ENCODE peak calls at places on chromosomes 5 and 9, in four cellular contexts. P is A549, S is GM12878, G is IMR-90. F is an unnamed sample.
A peak's percentile ranks its signal among the peaks of the same experiment; 100 is the strongest.

GRCh38 chr5:140567136-140567818 is 2.6 kb downstream of the SLC35A4 start:
- DNase-seq in P (no peak), S (no peak), G (no peak), F (no peak)

GRCh38 chr5:61600141-61600480 is 268.1 kb downstream of the ZSWIM6 start:
- DNase-seq in P (no peak), S (no peak), G (no peak), F (no peak)

GRCh38 chr9:128946945-128947422 is 419 bp downstream of the DOLK start:
- DNase-seq in P (no peak), S (no peak), G (peak; percentile 11), F (no peak)

GRCh38 chr5:32131604-32132003 is 42.5 kb downstream of the GOLPH3 start:
- DNase-seq in P (no peak), S (no peak), G (no peak), F (no peak)

GRCh38 chr5:113050606-113051391 is 74.2 kb downstream of the DCP2 start:
- DNase-seq in P (no peak), S (no peak), G (peak; percentile 84), F (no peak)

GRCh38 chr9:79492092-79492995 is 79.4 kb upstream of the TLE4 start:
- DNase-seq in P (no peak), S (no peak), G (peak; percentile 22), F (no peak)

GRCh38 chr5:137268646-137269045 is 230.5 kb downstream of the SPOCK1 start:
- DNase-seq in P (no peak), S (no peak), G (no peak), F (no peak)

GRCh38 chr9:32487981-32488380 is 38.0 kb downstream of the RIGI start:
- DNase-seq in P (no peak), S (no peak), G (peak; percentile 86), F (no peak)

GRCh38 chr5:163381832-163382231 is 55.6 kb upstream of the CCNG1 start:
- DNase-seq in P (no peak), S (no peak), G (no peak), F (no peak)

GRCh38 chr5:67425514-67425913 is 228.9 kb upstream of the CD180 start:
- DNase-seq in P (no peak), S (no peak), G (peak; percentile 16), F (no peak)

GRCh38 chr9:97398999-97399758 is 12.7 kb upstream of the TDRD7 start:
- DNase-seq in P (peak; percentile 85), S (no peak), G (peak; percentile 65), F (peak; percentile 82)

GRCh38 chr9:98429613-98430012 is 174.2 kb upstream of the TBC1D2 start:
- DNase-seq in P (no peak), S (no peak), G (peak; percentile 80), F (no peak)

GRCh38 chr9:129151469-129151868 is 26.6 kb downstream of the IER5L start:
- DNase-seq in P (no peak), S (no peak), G (no peak), F (no peak)

GRCh38 chr5:137833463-137833862 is 34.2 kb upstream of the MYOT start:
- DNase-seq in P (peak; percentile 63), S (no peak), G (peak; percentile 47), F (no peak)

GRCh38 chr9:8437878-8438277 is 638.3 kb upstream of the DMAC1 start:
- DNase-seq in P (no peak), S (no peak), G (no peak), F (peak; percentile 5)

GRCh38 chr5:180494510-180495181 is 467 bp downstream of the CNOT6 start:
- DNase-seq in P (peak; percentile 40), S (no peak), G (no peak), F (peak; percentile 82)

GRCh38 chr5:126742425-126742824 is 34.5 kb upstream of the LMNB1 start:
- DNase-seq in P (no peak), S (no peak), G (no peak), F (no peak)

GRCh38 chr5:14557203-14557725 is 24.3 kb upstream of the OTULINL start:
- DNase-seq in P (no peak), S (no peak), G (no peak), F (no peak)

GRCh38 chr9:134318481-134318891 is 7.8 kb upstream of the RXRA start:
- DNase-seq in P (no peak), S (no peak), G (no peak), F (no peak)

GRCh38 chr9:91117959-91118651 is 243.6 kb downstream of the AUH start:
- DNase-seq in P (no peak), S (no peak), G (peak; percentile 82), F (no peak)

GRCh38 chr9:10613413-10613812 is 611 bp upstream of the PTPRD start:
- DNase-seq in P (no peak), S (no peak), G (no peak), F (peak; percentile 8)

GRCh38 chr5:145903862-145904261 is 31.0 kb upstream of the GRXCR2 start:
- DNase-seq in P (no peak), S (no peak), G (peak; percentile 63), F (no peak)

GRCh38 chr5:80213467-80213866 is 42.4 kb downstream of the SERINC5 start:
- DNase-seq in P (no peak), S (no peak), G (no peak), F (no peak)

GRCh38 chr5:170597876-170598275 is 94.1 kb downstream of the KCNIP1 start:
- DNase-seq in P (no peak), S (no peak), G (no peak), F (no peak)

GRCh38 chr5:59317023-59317771 is 576.3 kb downstream of the PDE4D start:
- DNase-seq in P (no peak), S (no peak), G (peak; percentile 23), F (peak; percentile 38)

GRCh38 chr5:71957431-71957934 is 149.8 kb upstream of the MAP1B start:
- DNase-seq in P (no peak), S (no peak), G (no peak), F (no peak)

GRCh38 chr9:122138560-122139268 is 20.9 kb downstream of the NDUFA8 start:
- DNase-seq in P (no peak), S (no peak), G (peak; percentile 9), F (no peak)

GRCh38 chr5:56168066-56168478 is 65.1 kb downstream of the ANKRD55 start:
- DNase-seq in P (no peak), S (no peak), G (peak; percentile 78), F (no peak)

GRCh38 chr9:95434116-95435073 is 82.4 kb downstream of the PTCH1 start:
- DNase-seq in P (no peak), S (no peak), G (no peak), F (no peak)

GRCh38 chr5:122586351-122586750 is 188.5 kb upstream of the SNX2 start:
- DNase-seq in P (no peak), S (no peak), G (peak; percentile 74), F (no peak)

GRCh38 chr5:137192293-137192743 is 306.8 kb downstream of the SPOCK1 start:
- DNase-seq in P (peak; percentile 69), S (no peak), G (peak; percentile 73), F (no peak)

DNA sequence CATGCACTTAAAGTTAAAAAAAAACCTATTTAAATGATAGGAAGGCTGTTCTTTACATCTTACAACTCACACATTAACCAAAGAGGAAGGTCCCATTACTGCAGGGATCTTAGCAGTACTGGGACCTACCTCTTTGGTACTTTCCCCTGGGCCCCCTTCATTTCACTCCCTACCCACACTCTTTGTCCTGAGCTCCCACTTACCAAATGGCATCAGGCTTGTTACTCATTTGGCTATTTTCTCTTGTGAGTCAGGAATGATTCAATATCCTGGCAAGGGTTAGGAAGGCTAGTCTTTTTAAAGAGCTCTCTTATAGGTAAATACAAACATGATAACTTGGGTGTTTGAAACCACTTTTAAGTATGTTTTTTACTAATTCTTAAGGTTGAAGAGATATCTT is 117.4 kb upstream of the ELL2 start:
- DNase-seq in P (peak; percentile 58), S (no peak), G (peak; percentile 97), F (no peak)
- TF ChIP-seq SMC3 in P (no peak), S (no peak), G (no peak), F (no peak)

DNA sequence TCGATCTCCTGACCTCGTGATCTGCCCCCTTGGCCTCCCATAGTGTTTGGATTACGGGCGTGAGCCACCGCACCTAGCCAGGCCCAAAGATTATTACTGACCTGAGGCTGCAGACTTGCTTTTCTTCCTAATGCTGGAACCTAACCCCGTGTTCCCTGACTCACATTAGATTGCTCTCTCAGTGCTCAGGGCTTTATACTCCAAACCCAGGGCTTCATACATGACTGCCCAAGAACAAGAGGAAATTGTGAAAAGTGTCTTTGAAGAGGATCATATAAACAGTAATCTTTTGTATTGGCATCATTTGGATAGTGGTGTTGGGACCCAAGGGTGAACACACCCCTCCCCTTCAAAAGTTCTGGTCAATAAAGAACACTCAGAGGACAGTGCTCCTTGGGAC is 233.3 kb upstream of the TAS2R1 start:
- DNase-seq in P (no peak), S (no peak), G (no peak), F (no peak)
- TF ChIP-seq SMC3 in P (no peak), S (no peak), G (no peak), F (no peak)

DNA sequence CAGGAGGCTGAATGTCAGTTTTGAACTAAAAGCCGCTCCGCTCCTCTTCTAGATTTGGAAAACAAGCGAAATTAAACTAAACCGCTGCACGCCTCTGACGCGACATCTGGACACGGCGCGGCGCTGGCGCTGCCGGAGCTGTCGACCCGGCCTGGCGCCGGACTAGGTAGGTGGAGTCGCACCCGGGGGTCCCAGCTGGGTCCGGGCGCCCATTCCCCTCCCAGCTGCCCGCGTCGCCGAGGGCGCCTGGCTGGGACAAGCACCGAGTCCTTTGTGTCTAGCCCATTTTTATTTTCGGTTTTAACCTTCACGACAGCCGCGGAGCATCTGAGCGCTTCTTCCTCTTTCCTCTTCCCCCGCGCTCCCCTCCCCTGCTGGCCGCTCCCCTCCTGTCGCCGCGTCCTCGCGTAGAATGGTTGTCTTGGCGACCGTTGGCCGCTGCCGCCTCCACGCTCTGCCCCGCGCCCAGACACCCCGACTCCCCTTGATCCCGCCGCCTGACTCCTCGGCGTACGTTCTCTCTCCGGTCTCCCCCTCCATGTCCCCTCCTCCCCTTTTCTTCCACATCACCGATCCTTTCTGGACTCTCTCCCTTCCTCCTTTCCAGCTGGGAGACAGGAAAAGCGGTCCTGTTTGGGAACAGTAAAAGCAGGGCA is 533 bp downstream of the CDKN2B-AS1 start:
- DNase-seq in P (no peak), S (peak; percentile 55), G (peak; percentile 69), F (peak; percentile 79)
- TF ChIP-seq SMC3 in P (no peak), S (no peak), G (no peak), F (no peak)

DNA sequence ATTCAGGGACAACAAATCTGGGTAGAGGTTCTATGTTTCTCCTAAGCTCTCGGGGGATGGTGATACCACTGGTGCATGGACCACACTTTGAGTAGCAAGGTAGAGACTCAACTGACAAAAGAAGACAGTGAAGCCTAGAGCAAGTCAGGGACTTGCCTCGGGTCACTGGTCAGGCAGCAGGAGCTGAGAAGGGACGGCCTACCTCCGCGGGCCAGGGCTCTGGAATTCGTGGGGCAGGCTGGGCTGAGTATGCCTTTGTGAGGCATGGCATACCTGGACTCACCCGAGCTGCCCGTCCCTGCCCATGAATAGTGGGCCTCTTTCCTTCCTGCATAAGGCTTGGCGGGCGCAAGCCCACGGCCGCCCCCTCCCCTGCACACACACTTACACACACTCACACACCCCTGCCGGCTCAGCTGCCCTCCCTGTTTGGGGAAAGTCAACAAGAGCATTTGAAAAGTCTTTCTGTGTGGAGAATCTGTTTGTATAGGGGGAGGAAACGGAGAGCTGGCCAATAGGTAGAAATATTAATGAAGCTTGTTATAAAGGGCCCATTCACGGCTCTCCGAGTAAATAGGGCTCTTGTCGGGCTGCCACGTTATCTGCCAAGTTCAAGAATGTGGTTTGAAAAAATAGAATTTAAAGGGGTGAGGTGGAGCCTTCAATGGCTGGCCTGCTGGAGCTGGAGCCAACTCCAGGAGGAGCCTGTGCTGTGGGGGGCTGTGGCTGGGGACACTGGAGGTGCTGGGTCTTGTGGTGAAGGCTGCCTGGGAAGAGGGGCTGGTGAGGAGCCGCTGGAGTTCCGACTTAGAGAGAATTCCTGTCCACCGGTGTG is 19.1 kb upstream of the KIF12 start:
- DNase-seq in P (no peak), S (no peak), G (no peak), F (no peak)
- TF ChIP-seq SMC3 in P (no peak), S (no peak), G (no peak), F (no peak)

F was measured in SK-N-SH.